ENCODE peak calls at places on chromosomes 6 and 20, in five cellular contexts. One of them, this sample, is unnamed.

GRCh38 chr6:85660181-85660611 is 17.5 kb upstream of the SYNCRIP start:
- DNase-seq in Karpas-422: no peak
- DNase-seq in K562: no peak
- DNase-seq in colonic mucosa: no peak
- DNase-seq in GM23248: peak; percentile 98
- DNase-seq in this sample: no peak

GRCh38 chr20:62246872-62247652 is 8.7 kb downstream of the OSBPL2 start:
- DNase-seq in Karpas-422: no peak
- DNase-seq in K562: no peak
- DNase-seq in colonic mucosa: no peak
- DNase-seq in GM23248: no peak
- DNase-seq in this sample: no peak

GRCh38 chr20:1941226-1941625 is 46.0 kb downstream of the SIRPA start:
- DNase-seq in Karpas-422: no peak
- DNase-seq in K562: no peak
- DNase-seq in colonic mucosa: no peak
- DNase-seq in GM23248: peak; percentile 78
- DNase-seq in this sample: peak; percentile 94

GRCh38 chr6:130527173-130527572 is 161.4 kb downstream of the TMEM200A start:
- DNase-seq in Karpas-422: no peak
- DNase-seq in K562: no peak
- DNase-seq in colonic mucosa: no peak
- DNase-seq in GM23248: no peak
- DNase-seq in this sample: no peak

GRCh38 chr20:41608606-41609005 is 9.6 kb downstream of the CHD6 start:
- DNase-seq in Karpas-422: no peak
- DNase-seq in K562: no peak
- DNase-seq in colonic mucosa: no peak
- DNase-seq in GM23248: no peak
- DNase-seq in this sample: no peak

GRCh38 chr6:4776967-4777925 is 1.0 kb downstream of the CDYL start:
- DNase-seq in Karpas-422: peak; percentile 69
- DNase-seq in K562: peak; percentile 58
- DNase-seq in colonic mucosa: peak; percentile 47
- DNase-seq in GM23248: peak; percentile 77
- DNase-seq in this sample: no peak

GRCh38 chr6:125749864-125750691 is 646 bp downstream of the HEY2 start:
- DNase-seq in Karpas-422: no peak
- DNase-seq in K562: no peak
- DNase-seq in colonic mucosa: peak; percentile 20
- DNase-seq in GM23248: no peak
- DNase-seq in this sample: no peak

GRCh38 chr6:163828038-163828790 is 413.7 kb downstream of the QKI start:
- DNase-seq in Karpas-422: no peak
- DNase-seq in K562: no peak
- DNase-seq in colonic mucosa: no peak
- DNase-seq in GM23248: peak; percentile 56
- DNase-seq in this sample: no peak

GRCh38 chr20:2179233-2179580 is 77.6 kb downstream of the STK35 start:
- DNase-seq in Karpas-422: no peak
- DNase-seq in K562: no peak
- DNase-seq in colonic mucosa: no peak
- DNase-seq in GM23248: no peak
- DNase-seq in this sample: no peak

GRCh38 chr6:144653885-144654505 is 368.9 kb downstream of the UTRN start:
- DNase-seq in Karpas-422: no peak
- DNase-seq in K562: no peak
- DNase-seq in colonic mucosa: no peak
- DNase-seq in GM23248: no peak
- DNase-seq in this sample: no peak

DNA sequence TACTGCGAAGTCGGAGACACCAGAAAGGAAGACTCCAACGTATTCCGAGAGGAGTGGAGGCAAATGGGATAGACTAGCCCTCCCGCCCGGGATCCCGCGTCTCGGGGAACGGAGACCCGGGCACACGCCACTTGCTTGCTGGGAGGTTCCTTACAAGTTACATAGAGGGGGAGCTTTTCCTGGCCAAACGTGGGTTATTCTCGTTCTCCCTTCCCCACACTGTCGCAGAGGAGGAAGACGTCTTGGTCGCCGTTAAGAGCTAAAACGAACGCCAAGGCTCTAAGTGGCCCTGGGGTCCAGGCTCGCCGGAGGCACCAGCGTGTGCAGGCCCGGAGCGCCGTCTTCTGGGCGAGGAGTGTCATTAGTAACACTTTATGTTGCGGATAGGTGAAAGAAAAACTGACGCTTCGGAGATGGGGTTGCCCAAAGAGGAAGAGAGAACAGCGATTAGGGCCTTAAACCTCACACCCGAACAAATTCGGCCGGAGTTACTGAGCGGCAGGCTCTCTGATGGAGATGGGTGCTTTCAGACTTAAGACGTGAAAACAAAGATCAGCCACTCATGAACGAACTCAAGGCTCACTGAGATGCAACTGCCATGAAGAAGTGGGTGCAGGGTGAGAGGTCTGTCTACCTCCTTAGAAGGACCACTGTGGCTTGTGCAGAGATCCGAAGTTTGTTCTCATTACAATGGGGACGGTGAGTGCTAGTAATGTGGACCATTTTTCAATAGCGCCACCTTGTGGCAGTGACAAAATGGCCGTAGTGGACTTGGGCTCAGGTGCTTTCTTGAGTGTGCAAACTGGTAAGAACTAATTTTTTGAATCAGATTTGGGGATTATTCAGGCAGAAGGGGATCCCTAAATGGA is 11.7 kb upstream of the ZNF311 start:
- DNase-seq in Karpas-422: peak; percentile 90
- DNase-seq in K562: peak; percentile 80
- DNase-seq in colonic mucosa: peak; percentile 92
- DNase-seq in GM23248: peak; percentile 85
- DNase-seq in this sample: peak; percentile 45
- H3K9ac ChIP-seq in Karpas-422: no peak overlapping the region
- H3K9ac ChIP-seq in K562: peak overlapping the region; percentile 76
- H3K9ac ChIP-seq in colonic mucosa: peak overlapping the region; percentile 79
- H3K9ac ChIP-seq in GM23248: peak overlapping the region; percentile 47
- H3K9ac ChIP-seq in this sample: peak overlapping the region; percentile 54

GRCh38 chr6:148521158-148521557 is 178.5 kb downstream of the SASH1 start:
- DNase-seq in Karpas-422: peak; percentile 89
- DNase-seq in K562: no peak
- DNase-seq in colonic mucosa: no peak
- DNase-seq in GM23248: peak; percentile 37
- DNase-seq in this sample: no peak

GRCh38 chr6:148523551-148523950 is 180.9 kb downstream of the SASH1 start:
- DNase-seq in Karpas-422: no peak
- DNase-seq in K562: no peak
- DNase-seq in colonic mucosa: no peak
- DNase-seq in GM23248: peak; percentile 47
- DNase-seq in this sample: no peak

GRCh38 chr6:148520109-148520841 is 177.6 kb downstream of the SASH1 start:
- DNase-seq in Karpas-422: peak; percentile 96
- DNase-seq in K562: no peak
- DNase-seq in colonic mucosa: no peak
- DNase-seq in GM23248: peak; percentile 51
- DNase-seq in this sample: no peak

GRCh38 chr6:148523051-148523450 is 180.4 kb downstream of the SASH1 start:
- DNase-seq in Karpas-422: no peak
- DNase-seq in K562: no peak
- DNase-seq in colonic mucosa: no peak
- DNase-seq in GM23248: peak; percentile 96
- DNase-seq in this sample: no peak

GRCh38 chr6:148521586-148521985 is 178.9 kb downstream of the SASH1 start:
- DNase-seq in Karpas-422: peak; percentile 57
- DNase-seq in K562: no peak
- DNase-seq in colonic mucosa: no peak
- DNase-seq in GM23248: peak; percentile 80
- DNase-seq in this sample: no peak
- H3K9ac ChIP-seq in Karpas-422: no peak overlapping the region
- H3K9ac ChIP-seq in K562: no peak overlapping the region
- H3K9ac ChIP-seq in colonic mucosa: no peak overlapping the region
- H3K9ac ChIP-seq in GM23248: peak overlapping the region; percentile 93
- H3K9ac ChIP-seq in this sample: no peak overlapping the region

DNA sequence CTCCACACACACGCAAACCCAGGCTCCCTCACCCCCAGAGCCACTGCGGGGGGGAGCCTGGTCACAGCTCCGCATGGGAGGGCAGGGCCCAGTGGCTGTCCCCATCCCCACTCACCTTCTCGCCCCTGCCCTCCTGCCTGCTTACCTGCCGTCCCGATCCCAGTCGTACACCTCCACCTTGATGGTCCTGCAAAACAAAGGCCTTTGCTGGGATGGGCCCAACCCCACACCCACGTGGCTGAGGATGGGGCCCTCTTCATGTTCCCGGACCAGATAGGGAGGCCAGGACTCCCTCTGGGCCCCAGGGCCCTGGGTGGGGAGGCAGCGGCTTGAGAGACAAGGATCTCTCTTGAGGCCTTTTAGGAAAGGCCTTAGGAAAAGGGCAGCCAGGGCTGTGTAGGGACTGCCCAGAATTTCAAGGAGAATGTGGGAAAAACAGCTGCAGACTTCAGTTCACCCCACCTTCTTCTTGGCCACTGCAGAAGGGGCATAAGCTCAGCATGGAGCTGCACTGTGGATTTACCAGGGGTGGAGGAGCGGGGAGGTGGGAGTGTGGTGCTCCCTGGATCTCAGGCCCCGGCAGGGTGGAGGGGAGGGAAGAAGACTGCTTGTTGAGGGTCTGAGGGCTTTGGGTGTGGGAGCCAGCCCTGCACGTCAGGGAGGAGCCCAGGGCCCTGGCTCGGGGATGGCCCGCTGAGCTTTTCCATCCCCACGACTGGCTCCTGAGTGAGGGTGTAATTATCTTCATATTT is 67.7 kb downstream of the RAB44 start:
- DNase-seq in Karpas-422: no peak
- DNase-seq in K562: no peak
- DNase-seq in colonic mucosa: no peak
- DNase-seq in GM23248: no peak
- DNase-seq in this sample: no peak
- H3K9ac ChIP-seq in Karpas-422: peak overlapping the region; percentile 12
- H3K9ac ChIP-seq in K562: no peak overlapping the region
- H3K9ac ChIP-seq in colonic mucosa: no peak overlapping the region
- H3K9ac ChIP-seq in GM23248: no peak overlapping the region
- H3K9ac ChIP-seq in this sample: no peak overlapping the region

GRCh38 chr6:106527979-106528378 is 101.3 kb downstream of the RTN4IP1 start:
- DNase-seq in Karpas-422: no peak
- DNase-seq in K562: no peak
- DNase-seq in colonic mucosa: no peak
- DNase-seq in GM23248: peak; percentile 94
- DNase-seq in this sample: peak; percentile 64
- H3K9ac ChIP-seq in Karpas-422: no peak overlapping the region
- H3K9ac ChIP-seq in K562: no peak overlapping the region
- H3K9ac ChIP-seq in colonic mucosa: no peak overlapping the region
- H3K9ac ChIP-seq in GM23248: peak overlapping the region; percentile 56
- H3K9ac ChIP-seq in this sample: peak overlapping the region; percentile 75

GRCh38 chr6:16320533-16321340 is 82.3 kb downstream of the GMPR start:
- DNase-seq in Karpas-422: no peak
- DNase-seq in K562: no peak
- DNase-seq in colonic mucosa: no peak
- DNase-seq in GM23248: peak; percentile 87
- DNase-seq in this sample: no peak

GRCh38 chr6:16319813-16320532 is 81.6 kb downstream of the GMPR start:
- DNase-seq in Karpas-422: peak; percentile 89
- DNase-seq in K562: peak; percentile 80
- DNase-seq in colonic mucosa: peak; percentile 40
- DNase-seq in GM23248: peak; percentile 99
- DNase-seq in this sample: no peak

GRCh38 chr6:16322666-16323312 is 84.4 kb downstream of the GMPR start:
- DNase-seq in Karpas-422: peak; percentile 92
- DNase-seq in K562: peak; percentile 86
- DNase-seq in colonic mucosa: peak; percentile 53
- DNase-seq in GM23248: peak; percentile 79
- DNase-seq in this sample: peak; percentile 50

GRCh38 chr6:16321826-16322225 is 83.4 kb downstream of the GMPR start:
- DNase-seq in Karpas-422: no peak
- DNase-seq in K562: no peak
- DNase-seq in colonic mucosa: no peak
- DNase-seq in GM23248: no peak
- DNase-seq in this sample: no peak

GRCh38 chr6:16321341-16321710 is 82.9 kb downstream of the GMPR start:
- DNase-seq in Karpas-422: no peak
- DNase-seq in K562: no peak
- DNase-seq in colonic mucosa: no peak
- DNase-seq in GM23248: no peak
- DNase-seq in this sample: no peak
- H3K9ac ChIP-seq in Karpas-422: no peak overlapping the region
- H3K9ac ChIP-seq in K562: no peak overlapping the region
- H3K9ac ChIP-seq in colonic mucosa: no peak overlapping the region
- H3K9ac ChIP-seq in GM23248: peak overlapping the region; percentile 86
- H3K9ac ChIP-seq in this sample: no peak overlapping the region

DNA sequence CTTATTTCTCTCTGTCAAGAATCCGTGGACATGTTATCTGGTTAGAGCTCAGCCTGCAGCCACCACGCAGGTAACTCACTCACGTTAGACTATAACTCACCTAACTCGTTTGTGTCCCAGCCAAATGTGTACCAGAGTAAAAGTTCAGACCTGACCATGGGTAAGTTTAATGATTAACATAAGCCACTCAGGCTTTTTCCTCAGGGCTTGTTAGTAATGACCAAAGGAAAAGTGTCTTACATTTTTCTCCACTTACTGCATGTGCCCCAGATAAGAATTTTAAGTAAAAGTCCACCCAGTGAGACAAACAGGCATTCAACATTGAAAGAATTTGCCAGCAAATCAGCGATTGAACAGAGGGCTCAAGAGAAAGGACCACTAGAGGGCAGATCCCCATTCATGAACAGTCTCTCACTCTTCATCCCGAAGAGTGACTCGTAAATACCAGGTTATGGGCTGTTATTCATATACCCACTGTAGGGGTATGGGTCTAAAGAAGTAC is at the start of gene PKHD1:
- DNase-seq in Karpas-422: peak; percentile 49
- DNase-seq in K562: peak; percentile 19
- DNase-seq in colonic mucosa: peak; percentile 55
- DNase-seq in GM23248: peak; percentile 27
- DNase-seq in this sample: no peak
- H3K9ac ChIP-seq in Karpas-422: no peak within 1 kb of the TSS
- H3K9ac ChIP-seq in K562: no peak within 1 kb of the TSS
- H3K9ac ChIP-seq in colonic mucosa: no peak within 1 kb of the TSS
- H3K9ac ChIP-seq in GM23248: no peak within 1 kb of the TSS
- H3K9ac ChIP-seq in this sample: no peak within 1 kb of the TSS

DNA sequence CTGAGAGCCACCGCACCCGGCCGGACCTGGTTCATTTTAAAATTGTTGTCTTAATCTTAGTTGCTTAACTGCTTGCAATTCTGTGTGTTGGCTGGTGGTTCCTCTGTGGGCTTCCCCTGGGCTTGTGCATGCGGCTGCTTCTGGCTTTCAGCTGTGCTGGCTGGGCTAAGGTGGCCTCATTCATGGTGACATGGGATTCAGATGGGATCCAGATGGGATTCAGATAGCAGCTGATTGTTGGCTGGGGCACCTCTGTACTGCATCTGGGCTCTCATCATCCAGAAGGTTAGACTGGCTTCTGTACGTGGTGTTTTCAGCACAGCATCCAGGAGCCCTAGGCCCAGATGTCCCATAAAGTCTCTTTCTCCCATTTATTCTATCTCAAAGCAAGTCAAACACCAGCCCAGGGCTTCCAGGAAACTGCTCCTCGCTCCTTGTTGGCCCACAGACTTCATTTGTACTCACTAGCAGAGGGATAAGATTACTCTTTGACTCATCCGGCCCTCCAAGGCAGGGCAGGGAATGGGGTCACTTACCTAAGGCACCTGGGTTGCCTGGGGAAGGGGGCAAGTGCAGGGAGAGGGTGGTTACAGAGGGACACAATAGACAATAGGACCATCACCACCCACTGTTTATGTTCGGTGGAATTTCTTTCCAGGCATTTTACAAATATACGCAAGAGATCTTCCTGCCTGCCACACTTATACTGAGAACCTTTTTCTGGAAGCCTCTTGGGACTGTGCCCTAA is 10.2 kb upstream of the PEDS1 start:
- DNase-seq in Karpas-422: no peak
- DNase-seq in K562: no peak
- DNase-seq in colonic mucosa: no peak
- DNase-seq in GM23248: peak; percentile 52
- DNase-seq in this sample: no peak
- H3K9ac ChIP-seq in Karpas-422: no peak overlapping the region
- H3K9ac ChIP-seq in K562: peak overlapping the region; percentile 17
- H3K9ac ChIP-seq in colonic mucosa: no peak overlapping the region
- H3K9ac ChIP-seq in GM23248: peak overlapping the region; percentile 20
- H3K9ac ChIP-seq in this sample: peak overlapping the region; percentile 38

This sample was measured in keratinocyte.